ENCODE peak calls at places on chromosomes 3 and 15, in four cellular contexts. L is HCT116, Y is K562, Z is HepG2. J is an unnamed sample.

GRCh38 chr3:179731544-179731943 is 78.7 kb downstream of the USP13 start:
- DNase-seq in Z (no peak), Y (no peak), L (no peak), J (no peak)

GRCh38 chr15:71288348-71288955 is 173.2 kb downstream of the THSD4 start:
- DNase-seq in Z (no peak), L (no peak), Y (no peak), J (peak; percentile 77)

GRCh38 chr15:100713163-100713867 is 110.9 kb downstream of the ASB7 start:
- DNase-seq in L (peak; percentile 93), Z (peak; percentile 72), Y (no peak), J (peak; percentile 20)

GRCh38 chr15:77546050-77546501 is 86.6 kb downstream of the LINGO1 start:
- DNase-seq in Z (no peak), Y (peak; percentile 57), L (no peak), J (peak; percentile 8)

GRCh38 chr3:60979861-60980739 is 271.2 kb downstream of the FHIT start:
- DNase-seq in Z (no peak), Y (no peak), L (no peak), J (no peak)

GRCh38 chr3:129577925-129578742 is 28.3 kb downstream of the PLXND1 start:
- DNase-seq in Y (no peak), L (no peak), Z (no peak), J (no peak)

GRCh38 chr3:69144631-69145244 is 22.3 kb upstream of the LMOD3 start:
- DNase-seq in L (no peak), Y (no peak), Z (no peak), J (no peak)

GRCh38 chr3:73498764-73499622 is 125.7 kb downstream of the PDZRN3 start:
- DNase-seq in L (no peak), Y (no peak), Z (no peak), J (no peak)

GRCh38 chr3:29291982-29292363 is 11.1 kb downstream of the RBMS3 start:
- DNase-seq in Y (no peak), L (no peak), Z (no peak), J (no peak)

GRCh38 chr3:126478581-126479310 is 3.1 kb upstream of the ZXDC start:
- DNase-seq in Y (no peak), L (no peak), Z (no peak), J (no peak)

GRCh38 chr3:9897408-9898372 is 5.0 kb upstream of the IL17RE start:
- DNase-seq in L (peak; percentile 56), Y (peak; percentile 90), Z (peak; percentile 98), J (no peak)

GRCh38 chr15:31438601-31439265 is 112.1 kb downstream of the KLF13 start:
- DNase-seq in Z (no peak), Y (no peak), L (no peak), J (no peak)

GRCh38 chr15:97688886-97689285 is 271.6 kb upstream of the ARRDC4 start:
- DNase-seq in L (no peak), Y (no peak), Z (no peak), J (no peak)

GRCh38 chr15:61172325-61172724 is 56.8 kb downstream of the RORA start:
- DNase-seq in Y (no peak), Z (no peak), L (no peak), J (no peak)

GRCh38 chr3:9023191-9023590 is 59.9 kb upstream of the RAD18 start:
- DNase-seq in L (no peak), Z (no peak), Y (no peak), J (no peak)

GRCh38 chr3:194757629-194758028 is 71.9 kb downstream of the FAM43A start:
- DNase-seq in Z (no peak), Y (no peak), L (no peak), J (no peak)

GRCh38 chr15:65312400-65312916 is 8.0 kb downstream of the RNU5B-1 start:
- DNase-seq in Z (peak; percentile 73), Y (peak; percentile 37), L (no peak), J (no peak)

GRCh38 chr15:25091421-25092158 is 136.8 kb downstream of the SNRPN start:
- DNase-seq in Y (no peak), Z (no peak), L (no peak), J (no peak)

DNA sequence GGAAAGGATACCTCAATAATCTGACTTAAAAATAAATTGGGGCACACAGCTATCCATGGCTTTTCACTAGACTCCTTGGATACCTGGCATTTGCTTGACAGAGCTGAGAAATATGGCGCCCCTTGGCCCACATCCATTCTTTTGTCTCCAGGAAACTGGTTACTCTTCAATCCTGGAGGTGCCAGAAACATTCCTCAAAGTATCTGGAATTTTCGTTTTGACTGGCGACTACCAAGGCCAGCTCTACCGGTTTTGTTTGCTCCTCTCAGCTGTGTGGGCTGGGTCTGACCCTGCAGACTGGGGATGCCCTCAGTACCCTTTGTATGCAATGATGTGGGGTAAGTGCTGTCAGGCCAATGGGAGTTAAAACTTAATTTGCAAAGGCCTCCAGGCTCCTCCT is 27.0 kb downstream of the KATNBL1 start:
- DNase-seq in L (no peak), Z (no peak), Y (no peak), J (no peak)
- TF ChIP-seq SIN3A in L (no peak), Z (no peak), Y (no peak), J (no peak)

DNA sequence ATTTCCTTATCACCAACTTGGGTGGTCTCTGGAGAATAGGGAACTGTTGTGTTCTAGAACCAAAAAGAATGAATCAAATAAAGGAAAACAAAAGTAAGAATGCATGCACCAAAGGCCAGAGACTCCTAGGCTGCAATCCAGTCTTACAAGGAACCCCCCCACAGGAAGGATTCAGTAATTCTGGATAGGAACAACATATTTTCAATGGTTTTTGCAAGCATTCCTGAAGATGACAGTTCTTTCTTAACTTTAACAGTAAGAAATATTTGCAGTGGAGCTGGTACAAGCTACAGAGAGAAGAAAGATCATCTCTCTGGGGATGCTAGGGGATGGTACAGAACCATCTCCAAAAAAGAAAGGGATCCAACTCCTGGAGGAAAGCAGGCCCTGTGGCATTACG is 116.2 kb upstream of the CHRM5 start:
- DNase-seq in Z (no peak), L (no peak), Y (no peak), J (no peak)
- TF ChIP-seq TCF7L2 in Z (no peak), L (no peak), Y (no peak), J (no peak)

GRCh38 chr15:90868261-90868689 is at the start of gene FURIN:
- DNase-seq in Z (no peak), L (peak; percentile 59), Y (peak; percentile 86), J (no peak)
- H3K27ac ChIP-seq in Z (no peak within 1 kb of the TSS), L (peak within 1 kb of the TSS; percentile 95), Y (peak within 1 kb of the TSS; percentile 96), J (peak within 1 kb of the TSS; percentile 95)

GRCh38 chr3:50358355-50358926 is 880 bp downstream of the TMEM115 start:
- DNase-seq in Z (no peak), L (no peak), Y (no peak), J (no peak)

GRCh38 chr3:50355829-50356552 is 3.3 kb downstream of the TMEM115 start:
- DNase-seq in Y (no peak), Z (no peak), L (no peak), J (no peak)

GRCh38 chr3:50354850-50355249 is 4.2 kb downstream of the CYB561D2 start:
- DNase-seq in Y (no peak), Z (no peak), L (no peak), J (no peak)

GRCh38 chr3:50354186-50354764 is 3.6 kb downstream of the CYB561D2 start:
- DNase-seq in Y (no peak), L (no peak), Z (no peak), J (no peak)

DNA sequence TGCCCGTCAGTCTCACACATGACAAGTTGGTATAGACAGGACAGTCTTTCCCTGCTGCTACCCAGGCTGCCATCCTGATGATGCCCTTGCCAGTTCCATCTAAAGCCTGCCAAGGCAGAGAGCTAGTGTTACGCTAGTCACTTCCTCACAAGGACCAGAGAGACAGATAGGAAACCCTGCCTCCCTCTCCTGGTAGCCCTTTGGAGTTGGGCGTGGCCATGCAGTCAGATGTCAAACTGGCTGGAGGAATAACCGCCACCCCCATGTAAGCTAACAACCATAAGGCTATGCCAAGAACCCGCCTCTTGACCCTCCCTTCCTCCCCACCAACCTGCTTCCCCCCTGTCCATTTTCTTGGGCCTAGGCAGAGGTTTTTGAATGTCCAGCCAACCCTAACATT is 2.8 kb downstream of the TMEM115 start:
- DNase-seq in L (no peak), Z (no peak), Y (peak; percentile 80), J (no peak)
- TF ChIP-seq SIN3A in L (no peak), Z (no peak), Y (no peak), J (no peak)

GRCh38 chr3:149772861-149773260 is 19.5 kb downstream of the ANKUB1 start:
- DNase-seq in Z (no peak), Y (no peak), L (no peak), J (no peak)
- TF ChIP-seq TCF7L2 in Z (no peak), Y (no peak), L (no peak), J (no peak)

J was measured in Panc1.